ENCODE peak calls at places on chromosomes 1 and 21, in eight cellular contexts. K, O, Y, A, V, Z, T and I are unnamed samples.

GRCh38 chr1:116015679-116016078 is 39.4 kb downstream of the SLC22A15 start:
- DNase-seq in A (no peak), T (no peak), Y (no peak), Z (no peak), O (no peak), V (no peak), K (no peak), I (no peak)

GRCh38 chr1:15246960-15247614 is at the start of gene FHAD1:
- DNase-seq in O (peak; percentile 59), T (peak; percentile 53), Y (peak; percentile 77), A (peak; percentile 62), K (peak; percentile 84), Z (peak; percentile 57), V (no peak), I (peak; percentile 41)

GRCh38 chr1:97332716-97333115 is 588.1 kb downstream of the DPYD start:
- DNase-seq in A (peak; percentile 19), O (no peak), K (no peak), T (peak; percentile 93), Z (no peak), V (no peak), Y (no peak), I (peak; percentile 37)

GRCh38 chr1:115314111-115314510 is 23.9 kb downstream of the NGF start:
- DNase-seq in A (no peak), V (no peak), K (no peak), O (no peak), Z (no peak), Y (no peak), T (no peak), I (no peak)

GRCh38 chr1:116664366-116664983 is 3.1 kb downstream of the IGSF3 start:
- DNase-seq in A (no peak), Y (no peak), Z (no peak), T (no peak), O (no peak), K (no peak), V (no peak), I (peak; percentile 23)

GRCh38 chr1:181036107-181036843 is 2.5 kb downstream of the MR1 start:
- DNase-seq in T (no peak), K (no peak), Z (no peak), O (no peak), V (no peak), Y (no peak), A (no peak), I (no peak)

GRCh38 chr21:24428539-24429186 is 1178.6 kb downstream of the MRPL39 start:
- DNase-seq in V (no peak), K (no peak), O (no peak), T (no peak), Z (no peak), Y (no peak), A (no peak), I (no peak)

GRCh38 chr1:156958247-156958714 is 37.8 kb downstream of the LRRC71 start:
- DNase-seq in Y (no peak), O (no peak), V (no peak), T (no peak), Z (no peak), A (peak; percentile 46), K (no peak), I (peak; percentile 52)

GRCh38 chr1:224996266-224996665 is 66.8 kb downstream of the DNAH14 start:
- DNase-seq in Y (no peak), O (no peak), Z (peak; percentile 33), T (peak; percentile 47), A (peak; percentile 60), K (no peak), V (no peak), I (peak; percentile 63)

GRCh38 chr1:17732475-17732874 is 22.7 kb upstream of the ACTL8 start:
- DNase-seq in K (no peak), V (no peak), T (peak; percentile 78), A (peak; percentile 6), Y (no peak), Z (no peak), O (no peak), I (peak; percentile 42)

GRCh38 chr21:42271065-42271464 is 44.1 kb downstream of the TFF3 start:
- DNase-seq in V (no peak), A (no peak), Z (no peak), O (no peak), K (no peak), Y (no peak), T (no peak), I (no peak)

GRCh38 chr21:42265229-42265812 is 46.4 kb downstream of the ABCG1 start:
- DNase-seq in O (no peak), T (no peak), Y (no peak), Z (no peak), V (peak; percentile 34), A (no peak), K (no peak), I (no peak)

GRCh38 chr21:42272109-42272962 is 42.9 kb downstream of the TFF3 start:
- DNase-seq in Z (no peak), K (no peak), Y (no peak), T (no peak), V (no peak), A (no peak), O (no peak), I (no peak)

GRCh38 chr21:42272984-42273600 is 42.1 kb downstream of the TFF3 start:
- DNase-seq in O (no peak), A (no peak), Z (no peak), T (no peak), K (no peak), V (no peak), Y (no peak), I (no peak)

DNA sequence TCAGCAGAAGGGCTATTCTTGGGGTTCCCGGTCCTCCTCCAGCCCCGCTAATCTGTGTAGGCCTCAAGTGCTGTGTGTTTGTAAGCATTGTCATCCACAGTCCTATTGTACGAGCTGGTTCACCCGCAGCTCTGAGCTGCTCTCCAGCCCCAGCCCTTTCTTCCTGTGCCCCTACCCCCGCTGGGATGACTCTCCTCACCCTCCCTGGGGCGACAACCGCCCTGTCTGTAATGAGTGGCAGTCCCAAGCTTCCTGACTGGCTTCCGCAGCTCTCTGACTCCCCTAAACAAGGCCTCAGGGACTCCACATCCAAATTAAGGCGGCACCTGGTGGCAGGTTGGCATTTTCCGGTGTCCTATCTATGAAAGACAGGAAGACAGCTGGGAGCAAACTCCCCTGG is 45.8 kb downstream of the TFF3 start:
- DNase-seq in V (no peak), Y (no peak), T (no peak), A (no peak), K (no peak), Z (no peak), O (no peak), I (peak; percentile 2)
- H3K4me2 ChIP-seq in V (no peak overlapping the region), Y (no peak overlapping the region), T (no peak overlapping the region), A (no peak overlapping the region), K (no peak overlapping the region), Z (no peak overlapping the region), O (no peak overlapping the region), I (no peak overlapping the region)

DNA sequence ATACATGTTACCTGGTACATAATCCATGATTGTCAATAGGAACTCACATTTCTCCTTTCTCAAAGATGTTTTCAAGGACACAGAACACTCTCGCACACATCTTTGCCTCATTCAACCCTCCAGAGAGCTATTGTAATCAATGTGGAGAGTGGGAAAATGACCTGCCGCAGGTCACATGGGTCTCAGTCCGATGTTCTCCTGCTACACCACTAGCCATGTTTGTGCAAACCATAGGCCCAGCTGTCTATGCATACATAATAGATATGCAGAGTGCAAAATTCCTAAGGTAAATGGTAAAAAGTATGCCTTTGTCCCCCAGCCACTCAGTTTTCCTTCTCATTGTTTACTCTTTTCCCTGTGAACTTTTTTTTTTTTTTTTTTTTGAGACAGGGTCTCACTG is 89.2 kb downstream of the ADSS2 start:
- DNase-seq in Y (no peak), O (no peak), T (no peak), A (no peak), Z (no peak), V (no peak), K (no peak), I (no peak)
- H3K4me2 ChIP-seq in Y (peak overlapping the region; percentile 22), O (peak overlapping the region; percentile 70), T (peak overlapping the region; percentile 38), A (no peak overlapping the region), Z (no peak overlapping the region), V (no peak overlapping the region), K (peak overlapping the region; percentile 29), I (no peak overlapping the region)

DNA sequence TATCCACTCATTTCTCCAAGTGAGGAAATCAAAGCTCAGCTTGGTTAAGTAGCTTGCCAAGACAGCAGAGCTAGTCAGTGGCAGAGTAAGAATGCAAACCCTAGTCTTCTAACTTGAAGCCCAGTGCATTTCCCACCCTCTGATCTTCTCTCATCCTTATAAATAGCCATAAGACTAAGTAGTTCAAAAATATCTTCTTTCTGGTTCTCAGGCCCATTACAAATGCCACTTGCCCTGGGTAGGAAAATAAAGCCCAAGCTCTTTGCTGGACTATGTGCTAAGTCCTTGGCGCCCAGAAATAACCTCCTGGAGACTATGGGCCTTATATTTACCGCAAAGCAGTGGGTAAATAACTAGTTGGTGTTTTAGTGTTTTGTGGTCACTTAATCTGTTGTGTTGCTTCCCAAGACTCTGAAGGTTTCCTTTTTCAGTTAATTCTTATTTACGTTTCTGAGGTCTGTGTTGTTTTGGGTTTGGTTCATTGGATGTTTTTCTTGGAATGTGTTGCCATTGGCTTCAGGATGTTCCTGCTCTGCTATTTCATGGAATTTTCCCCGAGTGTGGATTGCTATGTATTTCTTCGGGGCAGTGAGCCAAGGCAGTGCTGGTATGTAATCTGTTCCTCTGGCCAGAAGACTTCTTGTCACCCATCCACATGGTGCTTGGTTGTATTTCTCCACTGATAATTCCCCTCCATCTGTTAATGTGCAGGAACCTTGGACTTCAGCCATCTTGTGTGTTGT is 505.6 kb downstream of the PLPP3 start:
- DNase-seq in Z (no peak), Y (no peak), V (no peak), O (no peak), K (no peak), T (peak; percentile 91), A (no peak), I (no peak)
- H3K4me2 ChIP-seq in Z (no peak overlapping the region), Y (no peak overlapping the region), V (no peak overlapping the region), O (no peak overlapping the region), K (no peak overlapping the region), T (peak overlapping the region; percentile 11), A (no peak overlapping the region), I (no peak overlapping the region)

GRCh38 chr1:41822865-41823264 is 95.9 kb downstream of the HIVEP3 start:
- DNase-seq in A (no peak), K (no peak), Y (no peak), V (no peak), T (no peak), O (no peak), Z (no peak), I (no peak)

GRCh38 chr1:41819843-41820242 is 98.9 kb downstream of the HIVEP3 start:
- DNase-seq in Z (no peak), V (no peak), K (no peak), A (no peak), Y (no peak), O (no peak), T (no peak), I (no peak)

GRCh38 chr1:41827991-41828570 is 90.6 kb downstream of the HIVEP3 start:
- DNase-seq in T (peak; percentile 61), Y (no peak), Z (no peak), V (no peak), O (no peak), K (no peak), A (no peak), I (no peak)

GRCh38 chr1:41819069-41819468 is 99.7 kb downstream of the HIVEP3 start:
- DNase-seq in Z (no peak), V (no peak), A (no peak), O (no peak), K (no peak), T (no peak), Y (no peak), I (no peak)

DNA sequence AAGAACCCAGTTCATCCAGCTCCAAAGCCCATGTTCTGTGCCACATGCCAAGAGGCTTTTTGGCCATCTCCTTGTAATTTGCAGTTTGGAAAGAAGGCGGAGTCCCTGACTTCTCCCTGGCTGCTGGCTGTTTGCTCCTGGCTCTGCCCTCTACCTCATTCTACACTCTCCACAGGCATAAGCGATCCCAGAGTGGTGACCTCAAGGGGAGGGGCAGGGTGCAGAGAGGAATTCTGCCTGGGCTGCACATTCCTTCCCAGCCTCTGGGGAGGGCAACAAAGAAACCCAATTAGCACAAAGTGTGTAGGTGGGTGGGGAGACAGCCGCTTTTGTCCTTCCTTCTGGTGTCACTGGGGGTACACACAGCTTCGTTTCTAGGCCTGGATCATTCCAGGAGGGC is 95.3 kb downstream of the HIVEP3 start:
- DNase-seq in V (no peak), O (no peak), K (peak; percentile 93), A (no peak), Y (peak; percentile 86), T (peak; percentile 69), Z (no peak), I (peak; percentile 25)
- H3K4me2 ChIP-seq in V (no peak overlapping the region), O (no peak overlapping the region), K (peak overlapping the region; percentile 50), A (no peak overlapping the region), Y (no peak overlapping the region), T (no peak overlapping the region), Z (peak overlapping the region; percentile 35), I (no peak overlapping the region)